ENCODE peak calls at places on chromosomes 5 and 9, in nine cellular contexts. V is SK-N-SH; O is AG04450; C is glutamatergic neuron; Z is right atrium auricular region; M is heart left ventricle; S is RWPE2; G is CD8-positive, alpha-beta T cell; U is AG09319. Q is an unnamed sample.
A peak's percentile ranks its signal among the peaks of the same experiment; 100 is the strongest.

GRCh38 chr9:33919276-33919897 is 102.4 kb downstream of the UBE2R2 start:
- DNase-seq in V (no peak), O (no peak), C (no peak), Z (no peak), M (no peak), S (no peak), G (no peak), U (no peak), Q (no peak)

GRCh38 chr5:172816887-172817418 is 17.1 kb upstream of the ERGIC1 start:
- DNase-seq in V (no peak), O (no peak), C (no peak), Z (no peak), M (no peak), S (no peak), G (no peak), U (no peak), Q (no peak)

GRCh38 chr5:36090033-36090432 is 23.4 kb upstream of the UGT3A2 start:
- DNase-seq in V (peak; percentile 4), O (no peak), C (peak; percentile 33), Z (no peak), M (no peak), S (no peak), G (no peak), U (no peak), Q (no peak)

GRCh38 chr9:2231831-2232230 is 216.7 kb downstream of the SMARCA2 start:
- DNase-seq in V (no peak), O (no peak), C (no peak), Z (no peak), M (no peak), S (no peak), G (no peak), U (peak; percentile 12), Q (no peak)

GRCh38 chr5:90747693-90748092 is 189.1 kb downstream of the ADGRV1 start:
- DNase-seq in V (no peak), O (no peak), C (no peak), Z (no peak), M (no peak), S (no peak), G (no peak), U (no peak), Q (no peak)

GRCh38 chr5:128925973-128926372 is 39.3 kb upstream of the SLC27A6 start:
- DNase-seq in V (no peak), O (no peak), C (no peak), Z (no peak), M (no peak), S (no peak), G (no peak), U (no peak), Q (no peak)

GRCh38 chr5:137872476-137872875 is 4.8 kb downstream of the MYOT start:
- DNase-seq in V (no peak), O (no peak), C (no peak), Z (no peak), M (no peak), S (no peak), G (no peak), U (no peak), Q (no peak)

GRCh38 chr5:179534431-179534830 is 15.9 kb upstream of the RUFY1 start:
- DNase-seq in V (no peak), O (no peak), C (no peak), Z (no peak), M (no peak), S (no peak), G (no peak), U (no peak), Q (no peak)

GRCh38 chr5:64947031-64947430 is 178.3 kb downstream of the CWC27 start:
- DNase-seq in V (peak; percentile 36), O (no peak), C (no peak), Z (no peak), M (no peak), S (no peak), G (no peak), U (no peak), Q (no peak)

GRCh38 chr5:142597546-142598337 is 88.1 kb downstream of the FGF1 start:
- DNase-seq in V (no peak), O (peak; percentile 49), C (peak; percentile 17), Z (peak; percentile 58), M (no peak), S (peak; percentile 86), G (no peak), U (peak; percentile 19), Q (no peak)

GRCh38 chr5:82628364-82628910 is 350.3 kb upstream of the RPS23 start:
- DNase-seq in V (no peak), O (no peak), C (no peak), Z (no peak), M (no peak), S (no peak), G (no peak), U (no peak), Q (no peak)

GRCh38 chr9:102101723-102102122 is 363.3 kb upstream of the GRIN3A start:
- DNase-seq in V (no peak), O (no peak), C (no peak), Z (no peak), M (no peak), S (no peak), G (no peak), U (no peak), Q (no peak)

GRCh38 chr9:33430942-33431341 is 16.5 kb downstream of the AQP3 start:
- DNase-seq in V (no peak), O (no peak), C (no peak), Z (no peak), M (no peak), S (no peak), G (no peak), U (no peak), Q (no peak)

GRCh38 chr9:14033067-14033466 is 280.9 kb downstream of the NFIB start:
- DNase-seq in V (no peak), O (no peak), C (no peak), Z (no peak), M (no peak), S (no peak), G (no peak), U (no peak), Q (no peak)
- TF ChIP-seq CTCF in V (no peak), O (no peak), C (no peak), Z (no peak), M (no peak), S (no peak), G (no peak), U (no peak), Q (no peak)

GRCh38 chr5:96509313-96509712 is 76.3 kb upstream of the PCSK1 start:
- DNase-seq in V (no peak), O (no peak), C (no peak), Z (no peak), M (no peak), S (no peak), G (no peak), U (no peak), Q (no peak)

GRCh38 chr5:96507128-96507527 is 74.1 kb upstream of the PCSK1 start:
- DNase-seq in V (no peak), O (no peak), C (no peak), Z (no peak), M (no peak), S (no peak), G (no peak), U (no peak), Q (no peak)

GRCh38 chr5:96509721-96510383 is 76.8 kb upstream of the PCSK1 start:
- DNase-seq in V (no peak), O (peak; percentile 85), C (no peak), Z (no peak), M (no peak), S (no peak), G (no peak), U (peak; percentile 68), Q (no peak)
- TF ChIP-seq CTCF in V (no peak), O (no peak), C (no peak), Z (no peak), M (no peak), S (no peak), G (no peak), U (no peak), Q (no peak)

GRCh38 chr5:75438722-75439121 is 72.7 kb downstream of the CERT1 start:
- DNase-seq in V (no peak), O (no peak), C (no peak), Z (no peak), M (no peak), S (no peak), G (no peak), U (no peak), Q (no peak)
- TF ChIP-seq CTCF in V (peak; percentile 11), O (peak; percentile 3), C (no peak), Z (no peak), M (no peak), S (peak; percentile 43), G (no peak), U (no peak), Q (no peak)

GRCh38 chr5:139392678-139393496 is 2.0 kb downstream of the PROB1 start:
- DNase-seq in V (peak; percentile 92), O (no peak), C (peak; percentile 89), Z (no peak), M (peak; percentile 86), S (no peak), G (peak; percentile 79), U (no peak), Q (peak; percentile 57)
- TF ChIP-seq CTCF in V (peak; percentile 38), O (peak; percentile 58), C (peak; percentile 76), Z (peak; percentile 16), M (no peak), S (no peak), G (peak; percentile 62), U (peak; percentile 62), Q (peak; percentile 23)

DNA sequence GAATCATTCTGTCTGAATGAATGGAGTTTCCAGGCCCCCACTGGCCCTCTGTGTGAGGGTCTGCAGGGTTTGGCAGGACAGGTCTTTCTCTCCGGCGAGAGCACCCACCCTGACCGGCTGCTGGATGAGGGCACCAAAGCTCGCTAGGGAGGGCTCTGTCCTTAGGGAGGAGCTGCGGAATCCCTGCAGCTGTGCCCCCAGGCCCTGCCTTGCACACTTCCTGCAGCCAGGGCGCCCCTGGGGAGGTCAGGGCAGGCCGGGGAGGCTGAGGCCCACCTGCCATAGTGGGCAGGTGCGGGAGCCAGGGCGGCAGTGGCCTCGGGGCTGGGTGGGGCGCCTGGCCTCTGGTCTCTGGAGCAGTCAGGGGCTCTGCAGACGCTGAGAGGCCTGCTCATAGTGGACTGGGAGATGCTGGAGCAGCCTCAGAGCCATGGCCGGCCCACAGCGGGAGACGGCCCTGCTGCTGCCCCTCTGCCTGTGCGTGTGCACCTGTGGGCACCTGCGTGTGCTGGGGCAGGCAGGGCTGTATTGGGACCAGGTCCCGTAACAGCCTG is 36.1 kb downstream of the EXOC3 start:
- DNase-seq in V (no peak), O (no peak), C (no peak), Z (no peak), M (peak; percentile 54), S (no peak), G (no peak), U (no peak), Q (no peak)
- TF ChIP-seq CTCF in V (no peak), O (no peak), C (no peak), Z (no peak), M (no peak), S (no peak), G (no peak), U (no peak), Q (no peak)

DNA sequence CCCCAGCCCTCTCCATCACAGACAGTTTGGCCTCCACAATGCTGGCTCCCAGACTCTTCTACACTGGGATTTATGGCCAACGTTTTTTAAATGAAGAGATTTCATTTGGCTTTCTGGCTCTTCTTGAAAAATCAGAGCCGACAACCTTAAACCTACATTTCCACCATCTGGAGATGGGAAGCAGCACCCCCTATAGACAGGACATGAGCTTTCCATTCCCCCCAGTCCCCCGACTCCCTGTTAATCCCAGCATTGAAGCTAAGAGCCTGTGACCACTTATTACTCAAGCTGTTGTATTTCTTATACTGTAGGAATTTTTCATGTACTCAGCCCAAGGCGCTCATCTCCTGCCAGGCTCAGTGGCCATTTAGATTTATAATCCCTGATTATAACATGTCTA is 34.0 kb upstream of the AFAP1L1 start:
- DNase-seq in V (peak; percentile 15), O (no peak), C (no peak), Z (no peak), M (no peak), S (no peak), G (no peak), U (no peak), Q (no peak)
- TF ChIP-seq CTCF in V (peak; percentile 31), O (peak; percentile 40), C (no peak), Z (no peak), M (no peak), S (no peak), G (no peak), U (peak; percentile 12), Q (no peak)